ENCODE peak calls at places on chromosome 13, in five cellular contexts. W is heart left ventricle, U is astrocyte, H is endothelial cell of umbilical vein, S is neural progenitor cell. N is an unnamed sample. For H3K4me1, the result is how much of the 10 kb centered on the place peaks cover.

GRCh38 chr13:57123660-57124059 is 17.1 kb upstream of the PRR20A start:
- DNase-seq in S (no peak), U (no peak), H (peak), W (peak), N (peak)

GRCh38 chr13:33918199-33918932 is 100.4 kb downstream of the RFC3 start:
- DNase-seq in S (peak), U (peak), W (no peak), H (peak), N (no peak)

GRCh38 chr13:26074706-26075105 is 22.9 kb upstream of the SHISA2 start:
- DNase-seq in U (peak), H (no peak), S (no peak), W (no peak), N (no peak)

GRCh38 chr13:100560498-100561215 is 27.9 kb downstream of the GGACT start:
- DNase-seq in H (no peak), U (no peak), S (no peak), W (no peak), N (no peak)

GRCh38 chr13:108835082-108835481 is 205.7 kb downstream of the MYO16 start:
- DNase-seq in S (no peak), W (no peak), U (no peak), H (no peak), N (no peak)

GRCh38 chr13:51966186-51966585 is 45.1 kb downstream of the ATP7B start:
- DNase-seq in W (no peak), U (no peak), S (no peak), H (no peak), N (no peak)

GRCh38 chr13:105991622-105992254 is 543.7 kb downstream of the EFNB2 start:
- DNase-seq in H (no peak), U (peak), S (no peak), W (no peak), N (no peak)

GRCh38 chr13:23570931-23571330 is 719 bp downstream of the TNFRSF19 start:
- DNase-seq in U (peak), H (no peak), S (no peak), W (no peak), N (no peak)

GRCh38 chr13:110436276-110436675 is 125.2 kb downstream of the RAB20 start:
- DNase-seq in W (no peak), S (no peak), H (no peak), U (peak), N (no peak)

GRCh38 chr13:23575632-23576031 is 5.4 kb downstream of the TNFRSF19 start:
- DNase-seq in U (no peak), H (no peak), S (no peak), W (no peak), N (no peak)

GRCh38 chr13:95250961-95251360 is 50.3 kb downstream of the ABCC4 start:
- DNase-seq in U (no peak), W (no peak), S (no peak), H (no peak), N (no peak)

GRCh38 chr13:99226493-99226892 is 25.8 kb downstream of the UBAC2 start:
- DNase-seq in S (no peak), W (no peak), H (no peak), U (peak), N (no peak)
- H3K4me1 ChIP-seq in S (under half), W (under half), H (under half), U (under half), N (under half)

GRCh38 chr13:74097116-74097515 is 37.1 kb downstream of the KLF12 start:
- DNase-seq in W (no peak), S (no peak), H (no peak), U (no peak), N (no peak)
- H3K4me3 ChIP-seq in W (no peak), S (no peak), H (no peak), U (no peak), N (no peak)

GRCh38 chr13:41061914-41062837 is 867 bp downstream of the WBP4 start:
- DNase-seq in S (no peak), U (peak), H (peak), W (no peak), N (no peak)
- H3K4me1 ChIP-seq in S (under half), U (under half), H (under half), W (under half), N (under half)

DNA sequence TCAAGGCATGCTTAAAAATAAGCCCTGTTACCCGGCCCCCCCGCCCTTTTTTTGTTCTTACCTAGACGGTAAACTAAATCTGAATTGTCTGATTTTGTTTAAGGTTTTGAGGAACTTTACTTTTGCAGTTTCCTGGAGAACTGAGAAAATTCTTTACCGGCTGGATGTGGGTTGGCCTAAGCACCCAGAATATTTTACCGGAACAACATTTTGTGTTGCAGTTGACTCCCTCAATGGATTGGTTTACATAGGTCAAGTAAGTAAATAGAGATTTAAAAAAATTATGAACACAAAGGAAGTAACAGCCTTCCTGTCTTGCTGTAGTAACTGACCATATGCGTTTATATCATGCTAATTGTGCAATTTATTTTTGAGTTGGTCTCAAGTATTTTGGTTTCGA is 777 bp downstream of the NHLRC3 start:
- DNase-seq in W (no peak), U (no peak), H (no peak), S (no peak), N (no peak)
- H3K4me3 ChIP-seq in W (peak), U (peak), H (no peak), S (peak), N (peak)

GRCh38 chr13:114152831-114153371 is 20.5 kb upstream of the RASA3 start:
- DNase-seq in W (no peak), U (no peak), H (no peak), S (peak), N (no peak)

GRCh38 chr13:114153485-114154080 is 21.2 kb upstream of the RASA3 start:
- DNase-seq in H (no peak), S (no peak), U (no peak), W (no peak), N (no peak)

GRCh38 chr13:114155923-114156883 is 22.9 kb upstream of the CFAP97D2 start:
- DNase-seq in W (no peak), S (no peak), H (no peak), U (no peak), N (no peak)

GRCh38 chr13:114154476-114154875 is 22.1 kb upstream of the RASA3 start:
- DNase-seq in S (no peak), U (no peak), H (no peak), W (no peak), N (no peak)

GRCh38 chr13:114155320-114155719 is 22.9 kb upstream of the RASA3 start:
- DNase-seq in H (no peak), S (no peak), W (no peak), U (no peak), N (no peak)
- H3K4me1 ChIP-seq in H (under half), S (under half), W (under half), U (under half), N (under half)

GRCh38 chr13:112710855-112711527 is 21.2 kb downstream of the ATP11A start:
- DNase-seq in H (no peak), U (no peak), S (no peak), W (peak), N (peak)

GRCh38 chr13:112712451-112712881 is 22.6 kb downstream of the ATP11A start:
- DNase-seq in W (peak), U (no peak), S (no peak), H (no peak), N (no peak)

GRCh38 chr13:112709825-112710783 is 20.3 kb downstream of the ATP11A start:
- DNase-seq in H (peak), W (peak), U (no peak), S (no peak), N (no peak)

GRCh38 chr13:112713517-112714253 is 23.8 kb downstream of the ATP11A start:
- DNase-seq in W (no peak), H (no peak), U (no peak), S (no peak), N (no peak)

GRCh38 chr13:112711528-112712265 is 21.9 kb downstream of the ATP11A start:
- DNase-seq in U (peak), H (peak), S (peak), W (peak), N (peak)
- H3K4me3 ChIP-seq in U (peak), H (no peak), S (peak), W (peak), N (no peak)

GRCh38 chr13:114119196-114119595 is 13.2 kb downstream of the RASA3 start:
- DNase-seq in W (peak), H (peak), U (peak), S (peak), N (no peak)
- H3K4me1 ChIP-seq in W (under half), H (under half), U (half or more), S (under half), N (under half)

N was measured in tibial nerve.